ENCODE peak calls at places on chromosomes 7 and 10, in seven cellular contexts. F, H, Z, J, T, L and M are unnamed samples. For H3K36me3, the result is how much of the 10 kb centered on the place peaks cover.

GRCh38 chr7:129222064-129222463 is 2.8 kb upstream of the AHCYL2 start:
- DNase-seq in F (no peak), H (no peak), Z (peak), J (no peak), T (no peak), L (peak), M (no peak)

GRCh38 chr7:104137511-104137910 is 70.3 kb downstream of the ORC5 start:
- DNase-seq in F (no peak), H (no peak), Z (no peak), J (no peak), T (no peak), L (no peak), M (no peak)

GRCh38 chr10:86747796-86748581 is 8.4 kb upstream of the BMPR1A start:
- DNase-seq in F (no peak), H (peak), Z (no peak), J (no peak), T (no peak), L (no peak), M (no peak)

GRCh38 chr7:4713183-4713784 is 31.2 kb downstream of the FOXK1 start:
- DNase-seq in F (no peak), H (no peak), Z (no peak), J (no peak), T (peak), L (no peak), M (no peak)

GRCh38 chr10:69634759-69635425 is 4.8 kb downstream of the FAM241B start:
- DNase-seq in F (no peak), H (no peak), Z (no peak), J (no peak), T (no peak), L (peak), M (no peak)

GRCh38 chr7:14973712-14974428 is 71.3 kb upstream of the DGKB start:
- DNase-seq in F (no peak), H (no peak), Z (no peak), J (no peak), T (no peak), L (no peak), M (no peak)

GRCh38 chr10:121573541-121573941 is 24.7 kb downstream of the FGFR2 start:
- DNase-seq in F (no peak), H (no peak), Z (no peak), J (no peak), T (no peak), L (no peak), M (no peak)

GRCh38 chr10:97353945-97354344 is 19.4 kb upstream of the FRAT2 start:
- DNase-seq in F (no peak), H (no peak), Z (no peak), J (no peak), T (no peak), L (no peak), M (no peak)

GRCh38 chr7:76155938-76156337 is 45.8 kb upstream of the SRRM3 start:
- DNase-seq in F (no peak), H (peak), Z (no peak), J (no peak), T (peak), L (peak), M (peak)

GRCh38 chr7:39613577-39613976 is 9.8 kb upstream of the RALA start:
- DNase-seq in F (no peak), H (peak), Z (no peak), J (no peak), T (no peak), L (no peak), M (no peak)

GRCh38 chr10:21602313-21602712 is 68.3 kb downstream of the MLLT10 start:
- DNase-seq in F (no peak), H (peak), Z (no peak), J (no peak), T (no peak), L (no peak), M (no peak)

GRCh38 chr7:90768301-90768700 is 172.2 kb downstream of the CDK14 start:
- DNase-seq in F (no peak), H (no peak), Z (no peak), J (no peak), T (no peak), L (no peak), M (no peak)

GRCh38 chr7:90763108-90763507 is 167.0 kb downstream of the CDK14 start:
- DNase-seq in F (no peak), H (no peak), Z (no peak), J (no peak), T (no peak), L (no peak), M (no peak)

GRCh38 chr7:90764848-90765570 is 168.9 kb downstream of the CDK14 start:
- DNase-seq in F (no peak), H (no peak), Z (no peak), J (no peak), T (no peak), L (no peak), M (no peak)

GRCh38 chr7:90769036-90769435 is 172.9 kb downstream of the CDK14 start:
- DNase-seq in F (no peak), H (peak), Z (no peak), J (no peak), T (no peak), L (no peak), M (no peak)

GRCh38 chr7:90766814-90767564 is 170.9 kb downstream of the CDK14 start:
- DNase-seq in F (no peak), H (peak), Z (no peak), J (peak), T (peak), L (peak), M (no peak)
- H3K27ac ChIP-seq in F (no peak), H (peak), Z (no peak), J (peak), T (no peak), L (no peak), M (no peak)

GRCh38 chr7:139989366-139990141 is 73.2 kb downstream of the PARP12 start:
- DNase-seq in F (no peak), H (no peak), Z (no peak), J (no peak), T (no peak), L (no peak), M (no peak)
- H3K36me3 ChIP-seq in F (under half), H (under half), Z (under half), J (under half), T (under half), L (under half), M (under half)

DNA sequence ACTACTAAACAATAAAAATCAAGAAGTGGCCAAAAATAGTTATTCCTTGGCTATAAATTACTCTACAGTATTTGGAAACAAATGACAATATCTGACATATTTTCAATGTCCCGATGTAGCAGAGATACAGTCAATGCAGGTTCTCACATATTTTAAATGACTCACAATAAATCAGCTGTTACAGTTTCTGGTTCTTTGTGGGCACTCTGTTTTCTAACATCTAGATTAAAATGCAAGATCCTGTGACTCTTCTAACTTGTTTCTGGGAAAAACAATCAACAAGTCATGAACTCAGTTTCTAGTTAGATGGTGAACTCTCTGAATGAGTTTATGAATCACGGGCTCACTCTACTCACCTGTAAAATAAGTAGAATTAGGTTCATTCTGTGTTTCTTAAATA is 849.6 kb upstream of the MBL2 start:
- DNase-seq in F (no peak), H (no peak), Z (no peak), J (no peak), T (no peak), L (no peak), M (no peak)
- H3K27ac ChIP-seq in F (no peak), H (no peak), Z (no peak), J (no peak), T (no peak), L (no peak), M (no peak)

GRCh38 chr10:50610364-50610763 is 13.4 kb downstream of the SGMS1 start:
- DNase-seq in F (no peak), H (no peak), Z (no peak), J (no peak), T (no peak), L (no peak), M (no peak)
- H3K36me3 ChIP-seq in F (under half), H (under half), Z (under half), J (under half), T (under half), L (under half), M (under half)

GRCh38 chr10:124017729-124018128 is 75.7 kb downstream of the CHST15 start:
- DNase-seq in F (no peak), H (no peak), Z (no peak), J (no peak), T (no peak), L (no peak), M (no peak)
- H3K27ac ChIP-seq in F (no peak), H (no peak), Z (no peak), J (no peak), T (no peak), L (no peak), M (no peak)

GRCh38 chr7:158651968-158652555 is 52.5 kb downstream of the NCAPG2 start:
- DNase-seq in F (no peak), H (no peak), Z (no peak), J (no peak), T (no peak), L (no peak), M (no peak)
- H3K36me3 ChIP-seq in F (under half), H (under half), Z (under half), J (under half), T (under half), L (under half), M (under half)

GRCh38 chr7:130299909-130300308 is 6.9 kb downstream of the CPA4 start:
- DNase-seq in F (no peak), H (no peak), Z (no peak), J (no peak), T (no peak), L (no peak), M (no peak)
- H3K27ac ChIP-seq in F (no peak), H (no peak), Z (no peak), J (no peak), T (no peak), L (no peak), M (no peak)

DNA sequence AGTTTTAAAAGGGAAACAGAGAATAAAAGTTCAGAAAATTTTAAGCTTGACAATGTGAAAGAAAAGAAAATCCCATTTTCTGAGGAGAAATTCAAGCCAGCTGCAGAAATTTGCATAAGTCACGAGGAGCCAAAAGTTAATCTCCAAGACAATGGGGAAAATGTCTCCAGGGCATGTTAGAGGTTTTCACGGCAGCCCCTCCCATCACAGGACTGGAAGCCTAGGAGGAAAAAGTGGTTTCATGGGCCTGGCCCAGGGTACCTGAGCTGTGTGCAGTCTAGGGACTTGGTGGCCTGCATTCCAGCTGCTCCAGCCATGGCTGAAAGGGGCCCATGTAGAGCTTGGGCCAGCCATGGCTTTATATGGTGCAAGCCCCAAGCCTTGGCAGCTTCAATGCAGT is 59.6 kb upstream of the NXPH1 start:
- DNase-seq in F (no peak), H (no peak), Z (no peak), J (no peak), T (no peak), L (no peak), M (no peak)
- H3K36me3 ChIP-seq in F (under half), H (under half), Z (under half), J (under half), T (under half), L (under half), M (under half)